ENCODE peak calls at places on chromosomes 1 and 21, in eight cellular contexts. W is WTC11; D is GM19239; G is body of pancreas; E is GOT3; B is endothelial cell of umbilical vein; N is progenitor cell of endocrine pancreas; P is activated T-cell treated with anti-CD3 and anti-CD28 coated beads, Interleukin-2, amount 50 U/mL, for 4 hours. S is an unnamed sample.

GRCh38 chr1:202018476-202019234 is 8.3 kb downstream of the ELF3 start:
- DNase-seq in G (peak), W (no peak), B (no peak), D (no peak), P (no peak), N (peak), E (no peak), S (no peak)

GRCh38 chr1:24929876-24930702 is at the start of gene RUNX3:
- DNase-seq in D (peak), P (peak), G (peak), B (no peak), W (peak), E (no peak), N (no peak), S (no peak)

GRCh38 chr21:36730291-36731281 is 31.7 kb downstream of the SIM2 start:
- DNase-seq in P (no peak), D (no peak), G (no peak), B (no peak), W (no peak), N (no peak), E (no peak), S (no peak)

GRCh38 chr1:112335351-112335750 is 60.7 kb upstream of the CTTNBP2NL start:
- DNase-seq in N (no peak), G (no peak), P (no peak), W (no peak), D (no peak), B (no peak), E (no peak), S (no peak)

GRCh38 chr1:228404107-228404720 is 2.4 kb downstream of the TRIM11 start:
- DNase-seq in N (no peak), E (no peak), B (no peak), G (no peak), W (no peak), P (no peak), D (no peak), S (no peak)

GRCh38 chr1:93033029-93033428 is 46.1 kb upstream of the MTF2 start:
- DNase-seq in D (no peak), E (no peak), W (no peak), N (no peak), P (no peak), G (no peak), B (no peak), S (no peak)

GRCh38 chr21:31284797-31285397 is 59.2 kb downstream of the TIAM1 start:
- DNase-seq in P (no peak), G (no peak), D (no peak), E (no peak), N (no peak), B (no peak), W (no peak), S (no peak)

GRCh38 chr1:237890822-237891221 is at the start of gene ZP4:
- DNase-seq in E (no peak), G (no peak), W (no peak), D (no peak), N (no peak), B (no peak), P (no peak), S (no peak)

GRCh38 chr1:230112131-230112701 is 45.2 kb downstream of the GALNT2 start:
- DNase-seq in W (no peak), E (no peak), G (no peak), B (no peak), N (no peak), D (no peak), P (no peak), S (no peak)

GRCh38 chr1:205237526-205238484 is 10.1 kb downstream of the TMCC2 start:
- DNase-seq in N (no peak), B (no peak), G (no peak), W (no peak), E (no peak), D (no peak), P (peak), S (no peak)